ENCODE peak calls at places on chromosome 13, in six cellular contexts. R is iris pigment epithelial cell; E is RKO; L is activated CD4-positive, alpha-beta T cell treated with anti-CD3 and anti-CD28 coated beads, Interleukin-2, amount 10 ng/mL, durations not matched to agents 7 days and 5 days; F is ELR; Y is adipocyte. Z is an unnamed sample.

GRCh38 chr13:69287050-69287698 is 820.5 kb upstream of the ATXN8OS start:
- DNase-seq in F (no peak), E (no peak), L (no peak), R (no peak), Y (no peak), Z (no peak)

GRCh38 chr13:44128522-44128921 is 245.1 kb upstream of the SERP2 start:
- DNase-seq in F (no peak), E (no peak), R (no peak), L (no peak), Y (no peak), Z (peak; percentile 65)

GRCh38 chr13:101917833-101918755 is 465.6 kb downstream of the ITGBL1 start:
- DNase-seq in E (no peak), F (no peak), L (no peak), R (no peak), Y (no peak), Z (no peak)

GRCh38 chr13:48299591-48299990 is 4.0 kb upstream of the RB1 start:
- DNase-seq in E (no peak), L (no peak), Y (no peak), R (no peak), F (no peak), Z (no peak)

GRCh38 chr13:27920677-27921420 is 1.0 kb downstream of the PDX1 start:
- DNase-seq in L (no peak), Y (peak; percentile 51), F (peak; percentile 36), E (peak; percentile 51), R (no peak), Z (peak; percentile 14)

GRCh38 chr13:44304433-44304725 is 69.2 kb upstream of the SERP2 start:
- DNase-seq in L (no peak), F (no peak), Y (no peak), R (no peak), E (no peak), Z (no peak)

GRCh38 chr13:74136089-74136658 is 2.0 kb upstream of the KLF12 start:
- DNase-seq in R (peak; percentile 74), E (peak; percentile 41), Y (peak; percentile 70), L (peak; percentile 38), F (peak; percentile 57), Z (peak; percentile 53)

GRCh38 chr13:25980255-25980654 is 71.6 kb downstream of the SHISA2 start:
- DNase-seq in L (no peak), R (peak; percentile 5), F (peak; percentile 21), Y (peak; percentile 32), E (peak; percentile 53), Z (no peak)

GRCh38 chr13:80716610-80717081 is 375.7 kb upstream of the SPRY2 start:
- DNase-seq in Y (peak; percentile 1), R (peak; percentile 64), E (no peak), F (no peak), L (no peak), Z (peak; percentile 7)

GRCh38 chr13:25581351-25581750 is 209.6 kb downstream of the ATP8A2 start:
- DNase-seq in E (no peak), L (no peak), F (no peak), R (no peak), Y (no peak), Z (no peak)

GRCh38 chr13:42970824-42971669 is 21.0 kb downstream of the EPSTI1 start:
- DNase-seq in F (peak; percentile 74), E (peak; percentile 69), L (peak; percentile 63), Y (no peak), R (peak; percentile 70), Z (peak; percentile 62)

GRCh38 chr13:100634686-100635085 is 39.9 kb downstream of the TMTC4 start:
- DNase-seq in F (no peak), Y (no peak), R (no peak), E (no peak), L (no peak), Z (no peak)

GRCh38 chr13:110989331-110989730 is 74.5 kb upstream of the ANKRD10 start:
- DNase-seq in Y (peak; percentile 61), L (no peak), R (peak; percentile 58), F (no peak), E (no peak), Z (peak; percentile 33)

GRCh38 chr13:74204606-74205312 is 70.6 kb upstream of the KLF12 start:
- DNase-seq in L (no peak), E (no peak), R (no peak), Y (no peak), F (peak; percentile 94), Z (peak; percentile 32)

GRCh38 chr13:59269476-59269875 is 894.3 kb downstream of the DIAPH3 start:
- DNase-seq in F (peak; percentile 5), E (no peak), L (no peak), R (peak; percentile 87), Y (peak; percentile 2), Z (no peak)

GRCh38 chr13:24982333-24982999 is 113.5 kb upstream of the PABPC3 start:
- DNase-seq in R (no peak), Y (no peak), E (no peak), F (no peak), L (no peak), Z (no peak)

GRCh38 chr13:26968431-26969335 is 202.9 kb downstream of the USP12 start:
- DNase-seq in Y (no peak), R (no peak), L (no peak), E (no peak), F (peak; percentile 30), Z (peak; percentile 12)

GRCh38 chr13:113002206-113002821 is 33.3 kb downstream of the MCF2L start:
- DNase-seq in R (no peak), Y (no peak), E (no peak), L (no peak), F (no peak), Z (no peak)

GRCh38 chr13:29749401-29750177 is 100.8 kb downstream of the UBL3 start:
- DNase-seq in E (no peak), L (no peak), Y (peak; percentile 18), F (peak; percentile 11), R (peak; percentile 33), Z (peak; percentile 38)

GRCh38 chr13:99935772-99936171 is 35.8 kb downstream of the ZIC5 start:
- DNase-seq in Y (no peak), R (no peak), L (no peak), F (no peak), E (no peak), Z (no peak)

GRCh38 chr13:95494082-95494681 is 58.3 kb upstream of the CLDN10 start:
- DNase-seq in L (peak; percentile 24), R (peak; percentile 73), Y (peak; percentile 83), F (peak; percentile 66), E (peak; percentile 68), Z (peak; percentile 72)

GRCh38 chr13:36986462-36987240 is 12.5 kb downstream of the ALG5 start:
- DNase-seq in R (peak; percentile 64), Y (no peak), L (no peak), E (peak; percentile 12), F (peak; percentile 59), Z (peak; percentile 57)

GRCh38 chr13:36875431-36875830 is 44.6 kb downstream of the SMAD9 start:
- DNase-seq in E (no peak), F (no peak), R (no peak), Y (no peak), L (no peak), Z (no peak)

GRCh38 chr13:77697208-77698103 is at the start of gene SLAIN1:
- DNase-seq in E (no peak), Y (peak; percentile 39), R (peak; percentile 30), F (peak; percentile 24), L (peak; percentile 78), Z (peak; percentile 5)

GRCh38 chr13:113969973-113970611 is 3.8 kb downstream of the C13orf46 start:
- DNase-seq in R (no peak), L (no peak), Y (no peak), E (no peak), F (no peak), Z (no peak)

GRCh38 chr13:29522044-29522685 is 73.3 kb downstream of the SLC7A1 start:
- DNase-seq in L (no peak), F (peak; percentile 98), Y (peak; percentile 87), E (no peak), R (peak; percentile 93), Z (peak; percentile 99)

GRCh38 chr13:67223742-67224141 is 6.4 kb downstream of the PCDH9 start:
- DNase-seq in Y (peak; percentile 7), E (no peak), R (peak; percentile 38), F (peak; percentile 27), L (no peak), Z (peak; percentile 24)

GRCh38 chr13:43905435-43906031 is 25.8 kb downstream of the LACC1 start:
- DNase-seq in F (peak; percentile 77), Y (peak; percentile 93), E (peak; percentile 78), R (peak; percentile 69), L (peak; percentile 55), Z (peak; percentile 75)

GRCh38 chr13:51844862-51845573 is at the start of gene TMEM272:
- DNase-seq in E (peak; percentile 32), L (peak; percentile 40), R (peak; percentile 17), F (peak; percentile 58), Y (peak; percentile 60), Z (peak; percentile 34)

GRCh38 chr13:23460309-23460708 is 26.8 kb upstream of the SACS start:
- DNase-seq in F (no peak), E (no peak), R (no peak), L (no peak), Y (no peak), Z (no peak)

GRCh38 chr13:44860427-44860826 is 128.8 kb downstream of the NUFIP1 start:
- DNase-seq in R (no peak), L (no peak), Y (no peak), E (no peak), F (no peak), Z (no peak)

GRCh38 chr13:113489171-113489548 is 1.4 kb downstream of the DCUN1D2 start:
- DNase-seq in E (no peak), R (no peak), Y (peak; percentile 19), L (no peak), F (no peak), Z (no peak)

GRCh38 chr13:48235100-48235813 is 2.3 kb downstream of the ITM2B start:
- DNase-seq in E (peak; percentile 38), Y (peak; percentile 69), F (peak; percentile 57), R (peak; percentile 57), L (no peak), Z (no peak)

GRCh38 chr13:74158028-74158427 is 23.8 kb upstream of the KLF12 start:
- DNase-seq in R (peak; percentile 18), L (no peak), E (no peak), Y (no peak), F (no peak), Z (peak; percentile 55)

GRCh38 chr13:97944396-97945029 is 9.0 kb upstream of the IPO5 start:
- DNase-seq in E (peak; percentile 14), Y (peak; percentile 68), L (no peak), F (peak; percentile 56), R (peak; percentile 65), Z (peak; percentile 48)